ENCODE peak calls at places on chromosomes 12 and 14, in four cellular contexts. E is MM.1S, N is esophagus squamous epithelium, S is stomach. H is an unnamed sample.
A peak's percentile ranks its signal among the peaks of the same experiment; 100 is the strongest.

GRCh38 chr12:30691122-30691879 is 4.4 kb downstream of the IPO8 start:
- DNase-seq in S (no peak), E (no peak), N (no peak), H (no peak)

GRCh38 chr12:49288412-49288853 is 6.5 kb upstream of the PRPH start:
- DNase-seq in E (peak; percentile 56), N (no peak), S (peak; percentile 58), H (peak; percentile 70)

GRCh38 chr12:96422192-96422591 is 22.0 kb upstream of the CDK17 start:
- DNase-seq in E (no peak), N (no peak), S (no peak), H (no peak)

GRCh38 chr12:3378655-3379054 is 112.3 kb upstream of the PRMT8 start:
- DNase-seq in E (no peak), N (no peak), S (no peak), H (no peak)

GRCh38 chr14:68712703-68713370 is 80.0 kb downstream of the ZFP36L1 start:
- DNase-seq in S (no peak), N (no peak), E (no peak), H (no peak)

GRCh38 chr12:81811066-81811777 is 52.1 kb upstream of the PPFIA2 start:
- DNase-seq in E (no peak), S (no peak), N (no peak), H (no peak)

GRCh38 chr12:40525054-40525453 is 167.2 kb upstream of the CNTN1 start:
- DNase-seq in N (no peak), E (no peak), S (no peak), H (no peak)

GRCh38 chr12:6076776-6077700 is 47.4 kb downstream of the VWF start:
- DNase-seq in S (no peak), E (no peak), N (no peak), H (no peak)

GRCh38 chr12:43362910-43363694 is 188.9 kb downstream of the ADAMTS20 start:
- DNase-seq in E (no peak), S (no peak), N (no peak), H (no peak)

GRCh38 chr12:195951-196350 is 18.0 kb downstream of the SLC6A12 start:
- DNase-seq in E (no peak), N (no peak), S (no peak), H (no peak)

GRCh38 chr12:30450872-30451271 is 244.8 kb downstream of the IPO8 start:
- DNase-seq in S (no peak), E (no peak), N (no peak), H (no peak)

GRCh38 chr12:114625294-114625851 is 58.6 kb downstream of the TBX3 start:
- DNase-seq in N (no peak), E (peak; percentile 21), S (peak; percentile 31), H (no peak)

GRCh38 chr12:103013741-103014140 is 56.3 kb downstream of the ASCL1 start:
- DNase-seq in N (no peak), E (no peak), S (no peak), H (no peak)

GRCh38 chr12:113955109-113955970 is 10.8 kb downstream of the RBM19 start:
- DNase-seq in S (peak; percentile 30), N (no peak), E (no peak), H (no peak)

GRCh38 chr12:80936353-80936641 is 1.4 kb downstream of the LIN7A start:
- DNase-seq in N (no peak), E (no peak), S (no peak), H (no peak)

GRCh38 chr12:75784591-75784990 is 247.0 kb downstream of the PHLDA1 start:
- DNase-seq in S (peak; percentile 96), N (no peak), E (peak; percentile 51), H (no peak)

GRCh38 chr14:93089501-93090269 is 26.0 kb downstream of the ITPK1 start:
- DNase-seq in E (no peak), S (no peak), N (no peak), H (no peak)

GRCh38 chr14:94989417-94989816 is 167.9 kb downstream of the DICER1 start:
- DNase-seq in E (no peak), N (no peak), S (no peak), H (no peak)

GRCh38 chr14:104746951-104747481 is 5.9 kb upstream of the SIVA1 start:
- DNase-seq in E (no peak), N (no peak), S (peak; percentile 81), H (no peak)

GRCh38 chr14:73567951-73568885 is 795 bp upstream of the ACOT2 start:
- DNase-seq in N (no peak), S (no peak), E (no peak), H (no peak)

GRCh38 chr14:73263606-73264005 is 26.3 kb downstream of the PAPLN start:
- DNase-seq in S (no peak), E (no peak), N (no peak), H (no peak)

GRCh38 chr12:122090759-122091535 is 12.4 kb downstream of the MLXIP start:
- DNase-seq in E (no peak), S (no peak), N (no peak), H (peak; percentile 77)

GRCh38 chr14:65287264-65288131 is 125.0 kb upstream of the FUT8 start:
- DNase-seq in N (no peak), S (no peak), E (no peak), H (no peak)

GRCh38 chr12:89826468-89826867 is 117.8 kb upstream of the ATP2B1 start:
- DNase-seq in N (no peak), S (no peak), E (no peak), H (no peak)

GRCh38 chr12:30753761-30754382 is 879 bp downstream of the CAPRIN2 start:
- DNase-seq in S (no peak), E (peak; percentile 43), N (no peak), H (no peak)

GRCh38 chr14:99753225-99754140 is 39.7 kb upstream of the EML1 start:
- DNase-seq in E (no peak), N (no peak), S (no peak), H (no peak)

GRCh38 chr14:36910578-36910977 is 248.9 kb downstream of the PAX9 start:
- DNase-seq in S (no peak), E (no peak), N (no peak), H (no peak)

GRCh38 chr12:132205271-132206092 is 61.2 kb downstream of the NOC4L start:
- DNase-seq in S (no peak), E (no peak), N (no peak), H (no peak)

GRCh38 chr14:23881292-23881691 is 72.3 kb upstream of the DHRS4 start:
- DNase-seq in E (no peak), S (no peak), N (no peak), H (no peak)

GRCh38 chr12:356276-356988 is 32.7 kb downstream of the KDM5A start:
- DNase-seq in N (no peak), E (no peak), S (no peak), H (no peak)

GRCh38 chr12:131912526-131913274 is 16.4 kb upstream of the PUS1 start:
- DNase-seq in S (peak; percentile 56), E (no peak), N (no peak), H (peak; percentile 63)

GRCh38 chr12:65948320-65949008 is 124.2 kb downstream of the HMGA2 start:
- DNase-seq in E (no peak), S (peak; percentile 50), N (no peak), H (no peak)

GRCh38 chr14:25516838-25517237 is 466.9 kb upstream of the STXBP6 start:
- DNase-seq in E (no peak), S (no peak), N (no peak), H (no peak)

GRCh38 chr12:98767248-98767647 is 122.2 kb downstream of the APAF1 start:
- DNase-seq in S (no peak), E (no peak), N (no peak), H (no peak)

GRCh38 chr14:89491701-89492381 is 74.8 kb upstream of the FOXN3 start:
- DNase-seq in N (no peak), E (no peak), S (no peak), H (no peak)

GRCh38 chr14:89486505-89486904 is 69.5 kb upstream of the FOXN3 start:
- DNase-seq in S (no peak), E (no peak), N (no peak), H (no peak)

GRCh38 chr14:89493406-89493805 is 76.4 kb upstream of the FOXN3 start:
- DNase-seq in E (no peak), N (no peak), S (no peak), H (no peak)

GRCh38 chr14:89486961-89487360 is 69.9 kb upstream of the FOXN3 start:
- DNase-seq in E (no peak), N (no peak), S (no peak), H (no peak)

DNA sequence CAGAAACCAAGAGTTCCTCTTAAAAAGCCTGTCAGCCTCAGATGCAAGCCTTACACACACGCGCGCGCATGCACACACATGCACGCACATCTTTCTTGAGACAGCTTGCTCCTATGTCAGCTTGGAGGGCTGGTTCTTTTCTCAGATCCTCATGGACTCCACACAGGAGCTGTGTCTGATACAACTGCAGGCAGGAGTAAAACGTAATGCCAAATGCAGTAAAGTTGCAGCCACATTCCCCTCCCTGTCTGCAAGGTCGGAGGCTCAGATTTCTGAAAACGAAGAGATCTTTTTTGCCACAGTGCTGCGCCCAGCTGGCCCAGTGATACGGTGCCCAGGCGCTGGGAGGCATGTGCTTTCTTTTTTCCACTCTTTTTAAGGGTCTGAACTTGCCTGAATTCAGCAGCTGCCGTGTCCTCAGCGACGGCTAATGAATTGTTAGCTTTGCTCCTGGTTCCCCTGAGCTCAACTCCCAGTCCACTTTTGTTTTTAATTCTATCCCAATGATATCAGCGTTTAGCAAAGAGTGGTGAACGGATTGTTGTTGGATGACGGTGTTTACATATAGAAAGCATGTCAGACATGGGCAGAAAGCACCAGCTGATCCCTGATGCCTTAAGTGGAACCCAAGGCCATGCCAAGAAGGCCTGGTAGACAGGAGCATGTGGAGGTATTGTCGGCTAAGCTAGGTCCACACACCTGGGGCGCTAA is 72.9 kb upstream of the FOXN3 start:
- DNase-seq in N (no peak), E (no peak), S (no peak), H (no peak)
- H3K4me3 ChIP-seq in N (peak overlapping the region; percentile 24), E (no peak overlapping the region), S (peak overlapping the region; percentile 15), H (peak overlapping the region; percentile 36)

GRCh38 chr14:54503476-54503875 is 6.2 kb upstream of the CGRRF1 start:
- DNase-seq in N (no peak), E (peak; percentile 33), S (no peak), H (no peak)
- TF ChIP-seq CTCF in N (peak; percentile 6), E (peak; percentile 42), S (no peak), H (no peak)

GRCh38 chr14:55272415-55272786 is 1.2 kb downstream of the FBXO34 start:
- DNase-seq in S (no peak), N (no peak), E (no peak), H (no peak)
- H3K4me1 ChIP-seq in S (peaks cover 59% of the 10 kb centered on the region), N (peaks cover 21% of the 10 kb centered on the region), E (peaks cover 5% of the 10 kb centered on the region), H (peaks cover 20% of the 10 kb centered on the region)

DNA sequence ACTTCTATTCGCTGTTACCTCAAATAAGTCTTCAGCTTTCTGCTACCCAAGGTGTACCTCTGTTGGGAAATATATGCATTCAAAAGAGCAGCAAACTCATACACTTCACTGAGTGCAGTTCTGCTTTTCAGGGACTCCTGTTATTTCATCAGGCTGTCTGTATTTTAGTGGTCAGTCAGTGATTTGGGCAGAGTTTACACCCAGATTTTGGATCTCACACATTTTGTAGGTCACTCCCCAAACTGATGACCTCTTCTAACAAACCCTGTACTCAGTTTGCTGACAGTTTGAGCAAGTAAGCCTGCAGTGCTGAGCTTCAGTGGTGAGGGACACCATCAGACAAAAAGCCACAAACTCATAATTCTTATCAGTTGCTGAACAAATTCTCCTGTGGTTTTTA is 8.2 kb upstream of the WASHC4 start:
- DNase-seq in S (no peak), E (no peak), N (no peak), H (no peak)
- H3K4me3 ChIP-seq in S (no peak overlapping the region), E (no peak overlapping the region), N (no peak overlapping the region), H (no peak overlapping the region)

H was measured in ascending aorta.